ENCODE peak calls at places on chromosomes 13 and 19, in nine cellular contexts. One of them, this sample, is unnamed.

GRCh38 chr13:46796129-46796514 is 839 bp downstream of the ESD start:
- DNase-seq in neural crest cell: no peak
- DNase-seq in pancreas: no peak
- DNase-seq in heart left ventricle: no peak
- DNase-seq in mucosa of descending colon: no peak
- DNase-seq in cardiac fibroblast: no peak
- DNase-seq in right atrium auricular region: no peak
- DNase-seq in PC-9: no peak
- DNase-seq in fibroblast of pulmonary artery: no peak
- DNase-seq in this sample: no peak

GRCh38 chr19:21851596-21852345 is 15.8 kb upstream of the ZNF43 start:
- DNase-seq in neural crest cell: peak; percentile 84
- DNase-seq in pancreas: peak; percentile 96
- DNase-seq in heart left ventricle: peak; percentile 96
- DNase-seq in mucosa of descending colon: peak; percentile 96
- DNase-seq in cardiac fibroblast: peak; percentile 94
- DNase-seq in right atrium auricular region: peak; percentile 98
- DNase-seq in PC-9: peak; percentile 83
- DNase-seq in fibroblast of pulmonary artery: peak; percentile 95
- DNase-seq in this sample: peak; percentile 93

GRCh38 chr13:23567792-23568480 is 2.3 kb upstream of the TNFRSF19 start:
- DNase-seq in neural crest cell: peak; percentile 46
- DNase-seq in pancreas: no peak
- DNase-seq in heart left ventricle: no peak
- DNase-seq in mucosa of descending colon: no peak
- DNase-seq in cardiac fibroblast: no peak
- DNase-seq in right atrium auricular region: no peak
- DNase-seq in PC-9: no peak
- DNase-seq in fibroblast of pulmonary artery: no peak
- DNase-seq in this sample: no peak

GRCh38 chr19:3982701-3983541 is 2.3 kb downstream of the EEF2 start:
- DNase-seq in neural crest cell: no peak
- DNase-seq in pancreas: peak; percentile 19
- DNase-seq in heart left ventricle: peak; percentile 48
- DNase-seq in mucosa of descending colon: no peak
- DNase-seq in cardiac fibroblast: no peak
- DNase-seq in right atrium auricular region: no peak
- DNase-seq in PC-9: no peak
- DNase-seq in fibroblast of pulmonary artery: peak; percentile 42
- DNase-seq in this sample: no peak

GRCh38 chr13:62158520-62158919 is 742.9 kb upstream of the PCDH20 start:
- DNase-seq in neural crest cell: no peak
- DNase-seq in pancreas: no peak
- DNase-seq in heart left ventricle: no peak
- DNase-seq in mucosa of descending colon: no peak
- DNase-seq in cardiac fibroblast: no peak
- DNase-seq in right atrium auricular region: no peak
- DNase-seq in PC-9: no peak
- DNase-seq in fibroblast of pulmonary artery: no peak
- DNase-seq in this sample: no peak

GRCh38 chr13:113546571-113547247 is 37.8 kb upstream of the TFDP1 start:
- DNase-seq in neural crest cell: no peak
- DNase-seq in pancreas: no peak
- DNase-seq in heart left ventricle: peak; percentile 72
- DNase-seq in mucosa of descending colon: no peak
- DNase-seq in cardiac fibroblast: peak; percentile 26
- DNase-seq in right atrium auricular region: peak; percentile 66
- DNase-seq in PC-9: no peak
- DNase-seq in fibroblast of pulmonary artery: no peak
- DNase-seq in this sample: no peak

GRCh38 chr19:6532244-6532999 is 1.6 kb downstream of the TNFSF9 start:
- DNase-seq in neural crest cell: no peak
- DNase-seq in pancreas: no peak
- DNase-seq in heart left ventricle: no peak
- DNase-seq in mucosa of descending colon: peak; percentile 45
- DNase-seq in cardiac fibroblast: no peak
- DNase-seq in right atrium auricular region: no peak
- DNase-seq in PC-9: no peak
- DNase-seq in fibroblast of pulmonary artery: no peak
- DNase-seq in this sample: no peak

GRCh38 chr19:10353793-10354391 is 14.5 kb upstream of the ICAM3 start:
- DNase-seq in neural crest cell: peak; percentile 68
- DNase-seq in pancreas: no peak
- DNase-seq in heart left ventricle: peak; percentile 89
- DNase-seq in mucosa of descending colon: no peak
- DNase-seq in cardiac fibroblast: peak; percentile 19
- DNase-seq in right atrium auricular region: peak; percentile 64
- DNase-seq in PC-9: no peak
- DNase-seq in fibroblast of pulmonary artery: peak; percentile 15
- DNase-seq in this sample: peak; percentile 82

GRCh38 chr19:48391100-48392005 is at the start of gene KDELR1:
- DNase-seq in neural crest cell: peak; percentile 88
- DNase-seq in pancreas: peak; percentile 79
- DNase-seq in heart left ventricle: peak; percentile 79
- DNase-seq in mucosa of descending colon: peak; percentile 88
- DNase-seq in cardiac fibroblast: peak; percentile 83
- DNase-seq in right atrium auricular region: peak; percentile 77
- DNase-seq in PC-9: no peak
- DNase-seq in fibroblast of pulmonary artery: peak; percentile 75
- DNase-seq in this sample: peak; percentile 73

GRCh38 chr19:35784401-35785086 is 9.2 kb downstream of the ARHGAP33 start:
- DNase-seq in neural crest cell: no peak
- DNase-seq in pancreas: no peak
- DNase-seq in heart left ventricle: no peak
- DNase-seq in mucosa of descending colon: no peak
- DNase-seq in cardiac fibroblast: no peak
- DNase-seq in right atrium auricular region: no peak
- DNase-seq in PC-9: no peak
- DNase-seq in fibroblast of pulmonary artery: no peak
- DNase-seq in this sample: no peak

DNA sequence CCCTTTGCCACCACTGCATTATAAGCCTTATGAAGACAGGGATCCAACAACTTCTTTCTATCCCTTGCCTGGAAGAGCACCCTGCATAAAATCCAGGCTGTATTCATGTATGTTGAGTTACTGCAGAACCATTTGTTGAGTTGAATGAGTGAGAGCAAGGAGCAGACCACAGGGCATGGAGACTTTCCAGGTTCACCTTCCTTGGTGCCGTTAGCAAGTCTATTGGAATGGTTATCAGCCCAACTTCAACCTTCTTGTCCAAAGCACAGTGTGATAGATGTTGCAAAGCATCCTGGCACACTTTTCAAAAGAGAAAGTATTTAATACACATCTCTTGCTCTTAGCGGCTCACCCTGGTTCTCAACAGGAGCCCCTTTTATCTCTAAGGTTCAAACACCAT is 100.9 kb upstream of the CLDN10 start:
- DNase-seq in neural crest cell: no peak
- DNase-seq in pancreas: no peak
- DNase-seq in heart left ventricle: no peak
- DNase-seq in mucosa of descending colon: no peak
- DNase-seq in cardiac fibroblast: no peak
- DNase-seq in right atrium auricular region: no peak
- DNase-seq in PC-9: no peak
- DNase-seq in fibroblast of pulmonary artery: no peak
- DNase-seq in this sample: no peak
- TF ChIP-seq CTCF in neural crest cell: no peak
- TF ChIP-seq CTCF in pancreas: no peak
- TF ChIP-seq CTCF in heart left ventricle: no peak
- TF ChIP-seq CTCF in mucosa of descending colon: no peak
- TF ChIP-seq CTCF in cardiac fibroblast: no peak
- TF ChIP-seq CTCF in right atrium auricular region: no peak
- TF ChIP-seq CTCF in PC-9: no peak
- TF ChIP-seq CTCF in fibroblast of pulmonary artery: no peak
- TF ChIP-seq CTCF in this sample: no peak

GRCh38 chr19:28505134-28505533 is 707.8 kb downstream of the UQCRFS1 start:
- DNase-seq in neural crest cell: no peak
- DNase-seq in pancreas: no peak
- DNase-seq in heart left ventricle: no peak
- DNase-seq in mucosa of descending colon: no peak
- DNase-seq in cardiac fibroblast: no peak
- DNase-seq in right atrium auricular region: no peak
- DNase-seq in PC-9: no peak
- DNase-seq in fibroblast of pulmonary artery: no peak
- DNase-seq in this sample: no peak
- TF ChIP-seq CTCF in neural crest cell: no peak
- TF ChIP-seq CTCF in pancreas: no peak
- TF ChIP-seq CTCF in heart left ventricle: no peak
- TF ChIP-seq CTCF in mucosa of descending colon: no peak
- TF ChIP-seq CTCF in cardiac fibroblast: no peak
- TF ChIP-seq CTCF in right atrium auricular region: no peak
- TF ChIP-seq CTCF in PC-9: no peak
- TF ChIP-seq CTCF in fibroblast of pulmonary artery: no peak
- TF ChIP-seq CTCF in this sample: no peak

GRCh38 chr13:25752957-25753540 is 298.8 kb downstream of the SHISA2 start:
- DNase-seq in neural crest cell: no peak
- DNase-seq in pancreas: no peak
- DNase-seq in heart left ventricle: peak; percentile 61
- DNase-seq in mucosa of descending colon: peak; percentile 29
- DNase-seq in cardiac fibroblast: peak; percentile 91
- DNase-seq in right atrium auricular region: peak; percentile 80
- DNase-seq in PC-9: no peak
- DNase-seq in fibroblast of pulmonary artery: peak; percentile 78
- DNase-seq in this sample: no peak

GRCh38 chr13:25756251-25756650 is 295.6 kb downstream of the SHISA2 start:
- DNase-seq in neural crest cell: no peak
- DNase-seq in pancreas: no peak
- DNase-seq in heart left ventricle: no peak
- DNase-seq in mucosa of descending colon: no peak
- DNase-seq in cardiac fibroblast: no peak
- DNase-seq in right atrium auricular region: no peak
- DNase-seq in PC-9: no peak
- DNase-seq in fibroblast of pulmonary artery: no peak
- DNase-seq in this sample: no peak

GRCh38 chr13:25753976-25754375 is 297.8 kb downstream of the SHISA2 start:
- DNase-seq in neural crest cell: no peak
- DNase-seq in pancreas: no peak
- DNase-seq in heart left ventricle: no peak
- DNase-seq in mucosa of descending colon: no peak
- DNase-seq in cardiac fibroblast: no peak
- DNase-seq in right atrium auricular region: no peak
- DNase-seq in PC-9: no peak
- DNase-seq in fibroblast of pulmonary artery: no peak
- DNase-seq in this sample: no peak

GRCh38 chr13:25761041-25761440 is 290.8 kb downstream of the SHISA2 start:
- DNase-seq in neural crest cell: no peak
- DNase-seq in pancreas: no peak
- DNase-seq in heart left ventricle: no peak
- DNase-seq in mucosa of descending colon: no peak
- DNase-seq in cardiac fibroblast: no peak
- DNase-seq in right atrium auricular region: no peak
- DNase-seq in PC-9: no peak
- DNase-seq in fibroblast of pulmonary artery: no peak
- DNase-seq in this sample: no peak

DNA sequence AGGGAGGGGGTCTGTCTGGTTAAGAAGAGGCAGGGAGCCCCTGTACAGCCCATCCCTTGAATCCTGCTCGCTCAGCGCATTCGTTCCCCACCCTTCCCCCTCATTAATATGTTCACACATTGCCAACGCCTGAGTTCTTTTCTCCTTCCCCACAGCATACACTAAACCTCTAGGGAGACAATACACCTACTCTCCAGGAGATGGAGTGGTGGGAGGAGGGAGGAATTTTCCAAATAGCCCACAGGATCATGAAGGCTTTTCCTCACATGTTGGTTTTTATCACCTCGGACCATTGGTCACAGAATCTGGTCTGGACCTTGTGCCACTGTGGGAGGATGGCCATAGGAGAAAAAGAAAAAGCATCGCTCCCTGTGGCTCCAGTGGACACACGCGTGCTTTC is 294.9 kb downstream of the SHISA2 start:
- DNase-seq in neural crest cell: no peak
- DNase-seq in pancreas: no peak
- DNase-seq in heart left ventricle: no peak
- DNase-seq in mucosa of descending colon: no peak
- DNase-seq in cardiac fibroblast: no peak
- DNase-seq in right atrium auricular region: no peak
- DNase-seq in PC-9: no peak
- DNase-seq in fibroblast of pulmonary artery: no peak
- DNase-seq in this sample: no peak
- TF ChIP-seq CTCF in neural crest cell: peak; percentile 22
- TF ChIP-seq CTCF in pancreas: no peak
- TF ChIP-seq CTCF in heart left ventricle: no peak
- TF ChIP-seq CTCF in mucosa of descending colon: no peak
- TF ChIP-seq CTCF in cardiac fibroblast: no peak
- TF ChIP-seq CTCF in right atrium auricular region: no peak
- TF ChIP-seq CTCF in PC-9: no peak
- TF ChIP-seq CTCF in fibroblast of pulmonary artery: no peak
- TF ChIP-seq CTCF in this sample: no peak

GRCh38 chr13:24866488-24866887 is 102.5 kb downstream of the RNF17 start:
- DNase-seq in neural crest cell: no peak
- DNase-seq in pancreas: no peak
- DNase-seq in heart left ventricle: no peak
- DNase-seq in mucosa of descending colon: no peak
- DNase-seq in cardiac fibroblast: no peak
- DNase-seq in right atrium auricular region: no peak
- DNase-seq in PC-9: no peak
- DNase-seq in fibroblast of pulmonary artery: no peak
- DNase-seq in this sample: no peak

GRCh38 chr13:24861617-24862362 is 97.8 kb downstream of the RNF17 start:
- DNase-seq in neural crest cell: no peak
- DNase-seq in pancreas: no peak
- DNase-seq in heart left ventricle: no peak
- DNase-seq in mucosa of descending colon: no peak
- DNase-seq in cardiac fibroblast: no peak
- DNase-seq in right atrium auricular region: no peak
- DNase-seq in PC-9: no peak
- DNase-seq in fibroblast of pulmonary artery: no peak
- DNase-seq in this sample: no peak

GRCh38 chr13:24864579-24864978 is 100.6 kb downstream of the RNF17 start:
- DNase-seq in neural crest cell: no peak
- DNase-seq in pancreas: no peak
- DNase-seq in heart left ventricle: no peak
- DNase-seq in mucosa of descending colon: no peak
- DNase-seq in cardiac fibroblast: no peak
- DNase-seq in right atrium auricular region: no peak
- DNase-seq in PC-9: no peak
- DNase-seq in fibroblast of pulmonary artery: no peak
- DNase-seq in this sample: no peak

GRCh38 chr13:24863748-24864540 is 100.0 kb downstream of the RNF17 start:
- DNase-seq in neural crest cell: no peak
- DNase-seq in pancreas: no peak
- DNase-seq in heart left ventricle: no peak
- DNase-seq in mucosa of descending colon: no peak
- DNase-seq in cardiac fibroblast: no peak
- DNase-seq in right atrium auricular region: no peak
- DNase-seq in PC-9: no peak
- DNase-seq in fibroblast of pulmonary artery: no peak
- DNase-seq in this sample: no peak

GRCh38 chr13:24865158-24865557 is 101.2 kb downstream of the RNF17 start:
- DNase-seq in neural crest cell: no peak
- DNase-seq in pancreas: no peak
- DNase-seq in heart left ventricle: no peak
- DNase-seq in mucosa of descending colon: no peak
- DNase-seq in cardiac fibroblast: peak; percentile 35
- DNase-seq in right atrium auricular region: no peak
- DNase-seq in PC-9: no peak
- DNase-seq in fibroblast of pulmonary artery: peak; percentile 27
- DNase-seq in this sample: no peak
- TF ChIP-seq CTCF in neural crest cell: peak; percentile 19
- TF ChIP-seq CTCF in pancreas: no peak
- TF ChIP-seq CTCF in heart left ventricle: peak; percentile 11
- TF ChIP-seq CTCF in mucosa of descending colon: no peak
- TF ChIP-seq CTCF in cardiac fibroblast: peak; percentile 10
- TF ChIP-seq CTCF in right atrium auricular region: peak; percentile 28
- TF ChIP-seq CTCF in PC-9: peak; percentile 36
- TF ChIP-seq CTCF in fibroblast of pulmonary artery: peak; percentile 31
- TF ChIP-seq CTCF in this sample: no peak